ENCODE peak calls at places on chromosomes 5 and 9, in seven cellular contexts. F is HFFc6; D is AG09319; R is uterus; X is activated CD4-positive, alpha-beta T cell treated with anti-CD3 and anti-CD28 coated beads for 48 hours; L is HFF-Myc; J is AG20443. U is an unnamed sample.

GRCh38 chr9:130265431-130266235 is at the start of gene HMCN2:
- DNase-seq in J (peak), D (no peak), L (no peak), R (no peak), F (no peak), X (no peak), U (no peak)

GRCh38 chr9:89421595-89421994 is 76.3 kb downstream of the SEMA4D start:
- DNase-seq in F (no peak), J (no peak), X (peak), D (no peak), R (no peak), L (no peak), U (no peak)

GRCh38 chr5:14672508-14673394 is 8.2 kb downstream of the OTULIN start:
- DNase-seq in R (no peak), X (no peak), D (no peak), F (peak), J (peak), L (no peak), U (no peak)

GRCh38 chr9:136091582-136092352 is 3.3 kb downstream of the NACC2 start:
- DNase-seq in J (no peak), F (no peak), D (no peak), X (no peak), R (no peak), L (no peak), U (no peak)

GRCh38 chr5:39217365-39218281 is 1.7 kb downstream of the FYB1 start:
- DNase-seq in R (peak), X (peak), F (peak), L (peak), J (peak), D (peak), U (peak)

GRCh38 chr5:33781286-33781685 is 110.5 kb downstream of the ADAMTS12 start:
- DNase-seq in X (no peak), L (no peak), J (peak), R (no peak), F (peak), D (no peak), U (no peak)

GRCh38 chr5:14069021-14069420 is 74.1 kb upstream of the TRIO start:
- DNase-seq in J (no peak), D (no peak), X (no peak), L (no peak), R (no peak), F (no peak), U (no peak)

GRCh38 chr5:126369995-126370731 is 53.0 kb upstream of the GRAMD2B start:
- DNase-seq in R (no peak), D (no peak), X (no peak), F (peak), J (no peak), L (no peak), U (no peak)

GRCh38 chr5:61933787-61934626 is 372.0 kb upstream of the KIF2A start:
- DNase-seq in F (peak), L (peak), X (peak), J (peak), R (no peak), D (no peak), U (peak)

GRCh38 chr9:899440-900184 is 58.1 kb downstream of the DMRT1 start:
- DNase-seq in J (no peak), L (no peak), D (no peak), F (no peak), X (no peak), R (no peak), U (no peak)

GRCh38 chr5:61620660-61621650 is 288.9 kb downstream of the ZSWIM6 start:
- DNase-seq in R (no peak), D (no peak), J (no peak), X (no peak), L (no peak), F (no peak), U (peak)

GRCh38 chr5:180424094-180424493 is 70.1 kb upstream of the CNOT6 start:
- DNase-seq in R (no peak), F (no peak), D (no peak), L (no peak), X (no peak), J (no peak), U (no peak)

GRCh38 chr9:98873535-98874432 is 66.3 kb downstream of the GALNT12 start:
- DNase-seq in D (no peak), L (no peak), F (peak), R (no peak), X (no peak), J (peak), U (peak)

GRCh38 chr5:78649816-78650561 is 1.4 kb upstream of the LHFPL2 start:
- DNase-seq in L (no peak), D (no peak), F (peak), J (peak), X (no peak), R (no peak), U (no peak)